ENCODE peak calls at places on chromosomes 6 and 20, in four cellular contexts. One of them, this sample, is unnamed.

GRCh38 chr6:63677282-63677681 is 41.7 kb downstream of the PHF3 start:
- DNase-seq in epithelial cell of proximal tubule: peak
- DNase-seq in choroid plexus epithelial cell: peak
- DNase-seq in BE2C: no peak
- DNase-seq in this sample: no peak

GRCh38 chr6:136846046-136846445 is 23.7 kb downstream of the PEX7 start:
- DNase-seq in epithelial cell of proximal tubule: no peak
- DNase-seq in choroid plexus epithelial cell: peak
- DNase-seq in BE2C: peak
- DNase-seq in this sample: no peak

GRCh38 chr6:17729223-17730077 is 22.7 kb upstream of the NUP153 start:
- DNase-seq in epithelial cell of proximal tubule: no peak
- DNase-seq in choroid plexus epithelial cell: no peak
- DNase-seq in BE2C: no peak
- DNase-seq in this sample: no peak

GRCh38 chr20:440636-441035 is 21.7 kb downstream of the TBC1D20 start:
- DNase-seq in epithelial cell of proximal tubule: no peak
- DNase-seq in choroid plexus epithelial cell: peak
- DNase-seq in BE2C: no peak
- DNase-seq in this sample: no peak

GRCh38 chr6:30741789-30742315 is 635 bp downstream of the FLOT1 start:
- DNase-seq in epithelial cell of proximal tubule: no peak
- DNase-seq in choroid plexus epithelial cell: no peak
- DNase-seq in BE2C: no peak
- DNase-seq in this sample: no peak

GRCh38 chr20:38872491-38873049 is 53.6 kb upstream of the FAM83D start:
- DNase-seq in epithelial cell of proximal tubule: no peak
- DNase-seq in choroid plexus epithelial cell: no peak
- DNase-seq in BE2C: no peak
- DNase-seq in this sample: no peak

GRCh38 chr6:1620504-1621327 is 11.0 kb downstream of the FOXC1 start:
- DNase-seq in epithelial cell of proximal tubule: no peak
- DNase-seq in choroid plexus epithelial cell: no peak
- DNase-seq in BE2C: no peak
- DNase-seq in this sample: no peak

GRCh38 chr6:113359155-113360140 is 497.7 kb upstream of the MARCKS start:
- DNase-seq in epithelial cell of proximal tubule: peak
- DNase-seq in choroid plexus epithelial cell: peak
- DNase-seq in BE2C: peak
- DNase-seq in this sample: no peak

GRCh38 chr6:127459231-127459641 is at the start of gene KIAA0408:
- DNase-seq in epithelial cell of proximal tubule: no peak
- DNase-seq in choroid plexus epithelial cell: peak
- DNase-seq in BE2C: no peak
- DNase-seq in this sample: no peak

GRCh38 chr6:57262901-57263694 is 41.0 kb upstream of the RAB23 start:
- DNase-seq in epithelial cell of proximal tubule: no peak
- DNase-seq in choroid plexus epithelial cell: peak
- DNase-seq in BE2C: no peak
- DNase-seq in this sample: no peak

GRCh38 chr6:110475255-110475654 is 1.2 kb downstream of the SLC22A16 start:
- DNase-seq in epithelial cell of proximal tubule: no peak
- DNase-seq in choroid plexus epithelial cell: peak
- DNase-seq in BE2C: no peak
- DNase-seq in this sample: no peak

GRCh38 chr6:131755597-131755996 is 44.8 kb upstream of the CTAGE9 start:
- DNase-seq in epithelial cell of proximal tubule: no peak
- DNase-seq in choroid plexus epithelial cell: peak
- DNase-seq in BE2C: no peak
- DNase-seq in this sample: no peak

GRCh38 chr20:50594591-50595432 is 84.6 kb downstream of the PTPN1 start:
- DNase-seq in epithelial cell of proximal tubule: no peak
- DNase-seq in choroid plexus epithelial cell: peak
- DNase-seq in BE2C: no peak
- DNase-seq in this sample: no peak

GRCh38 chr6:26152226-26153101 is 65.2 kb downstream of the HFE start:
- DNase-seq in epithelial cell of proximal tubule: no peak
- DNase-seq in choroid plexus epithelial cell: no peak
- DNase-seq in BE2C: no peak
- DNase-seq in this sample: no peak

GRCh38 chr6:117544725-117545124 is 57.6 kb downstream of the GOPC start:
- DNase-seq in epithelial cell of proximal tubule: no peak
- DNase-seq in choroid plexus epithelial cell: no peak
- DNase-seq in BE2C: no peak
- DNase-seq in this sample: no peak

GRCh38 chr20:58173930-58174707 is 54.3 kb downstream of the ANKRD60 start:
- DNase-seq in epithelial cell of proximal tubule: no peak
- DNase-seq in choroid plexus epithelial cell: peak
- DNase-seq in BE2C: peak
- DNase-seq in this sample: no peak

GRCh38 chr20:48295966-48296421 is 510.7 kb upstream of the SULF2 start:
- DNase-seq in epithelial cell of proximal tubule: no peak
- DNase-seq in choroid plexus epithelial cell: peak
- DNase-seq in BE2C: no peak
- DNase-seq in this sample: no peak

GRCh38 chr20:46117704-46118467 is at the start of gene CD40:
- DNase-seq in epithelial cell of proximal tubule: peak
- DNase-seq in choroid plexus epithelial cell: peak
- DNase-seq in BE2C: peak
- DNase-seq in this sample: no peak

GRCh38 chr6:135812085-135812526 is 39.4 kb upstream of the PDE7B start:
- DNase-seq in epithelial cell of proximal tubule: no peak
- DNase-seq in choroid plexus epithelial cell: peak
- DNase-seq in BE2C: peak
- DNase-seq in this sample: no peak

GRCh38 chr6:5712349-5713215 is 294.1 kb downstream of the NRN1 start:
- DNase-seq in epithelial cell of proximal tubule: no peak
- DNase-seq in choroid plexus epithelial cell: no peak
- DNase-seq in BE2C: no peak
- DNase-seq in this sample: no peak

GRCh38 chr6:37635319-37635718 is 62.4 kb downstream of the MDGA1 start:
- DNase-seq in epithelial cell of proximal tubule: no peak
- DNase-seq in choroid plexus epithelial cell: no peak
- DNase-seq in BE2C: no peak
- DNase-seq in this sample: no peak

GRCh38 chr6:121305957-121306607 is 28.2 kb downstream of the TBC1D32 start:
- DNase-seq in epithelial cell of proximal tubule: peak
- DNase-seq in choroid plexus epithelial cell: peak
- DNase-seq in BE2C: no peak
- DNase-seq in this sample: no peak

GRCh38 chr20:3788685-3789155 is 2.2 kb upstream of the CENPB start:
- DNase-seq in epithelial cell of proximal tubule: no peak
- DNase-seq in choroid plexus epithelial cell: no peak
- DNase-seq in BE2C: peak
- DNase-seq in this sample: no peak

GRCh38 chr20:9021699-9022098 is 47.2 kb upstream of the PLCB4 start:
- DNase-seq in epithelial cell of proximal tubule: no peak
- DNase-seq in choroid plexus epithelial cell: peak
- DNase-seq in BE2C: no peak
- DNase-seq in this sample: no peak

GRCh38 chr20:4828830-4829493 is 107.3 kb downstream of the PRND start:
- DNase-seq in epithelial cell of proximal tubule: no peak
- DNase-seq in choroid plexus epithelial cell: no peak
- DNase-seq in BE2C: no peak
- DNase-seq in this sample: no peak

GRCh38 chr6:96898241-96898851 is 655 bp upstream of the NDUFAF4 start:
- DNase-seq in epithelial cell of proximal tubule: no peak
- DNase-seq in choroid plexus epithelial cell: peak
- DNase-seq in BE2C: no peak
- DNase-seq in this sample: no peak

GRCh38 chr6:129432738-129433137 is 277.2 kb downstream of the ARHGAP18 start:
- DNase-seq in epithelial cell of proximal tubule: no peak
- DNase-seq in choroid plexus epithelial cell: peak
- DNase-seq in BE2C: no peak
- DNase-seq in this sample: no peak

GRCh38 chr6:94270040-94270689 is 850.8 kb upstream of the EPHA7 start:
- DNase-seq in epithelial cell of proximal tubule: no peak
- DNase-seq in choroid plexus epithelial cell: no peak
- DNase-seq in BE2C: no peak
- DNase-seq in this sample: no peak

GRCh38 chr6:110002676-110003075 is 24.6 kb downstream of the GPR6 start:
- DNase-seq in epithelial cell of proximal tubule: no peak
- DNase-seq in choroid plexus epithelial cell: no peak
- DNase-seq in BE2C: no peak
- DNase-seq in this sample: no peak

GRCh38 chr6:16700202-16700997 is 60.9 kb downstream of the ATXN1 start:
- DNase-seq in epithelial cell of proximal tubule: no peak
- DNase-seq in choroid plexus epithelial cell: no peak
- DNase-seq in BE2C: peak
- DNase-seq in this sample: no peak

GRCh38 chr6:104580452-104580851 is 279.3 kb downstream of the HACE1 start:
- DNase-seq in epithelial cell of proximal tubule: no peak
- DNase-seq in choroid plexus epithelial cell: peak
- DNase-seq in BE2C: no peak
- DNase-seq in this sample: no peak

GRCh38 chr6:29790626-29791025 is 37.0 kb upstream of the HLA-G start:
- DNase-seq in epithelial cell of proximal tubule: no peak
- DNase-seq in choroid plexus epithelial cell: no peak
- DNase-seq in BE2C: no peak
- DNase-seq in this sample: no peak

GRCh38 chr20:36467076-36467999 is 74.0 kb upstream of the MYL9 start:
- DNase-seq in epithelial cell of proximal tubule: no peak
- DNase-seq in choroid plexus epithelial cell: peak
- DNase-seq in BE2C: peak
- DNase-seq in this sample: no peak

GRCh38 chr6:141467881-141468280 is 664.8 kb upstream of the GJE1 start:
- DNase-seq in epithelial cell of proximal tubule: no peak
- DNase-seq in choroid plexus epithelial cell: peak
- DNase-seq in BE2C: no peak
- DNase-seq in this sample: no peak

GRCh38 chr20:17504326-17504897 is 26.8 kb downstream of the BFSP1 start:
- DNase-seq in epithelial cell of proximal tubule: no peak
- DNase-seq in choroid plexus epithelial cell: no peak
- DNase-seq in BE2C: peak
- DNase-seq in this sample: no peak

GRCh38 chr6:115838763-115839401 is 221.8 kb downstream of the FRK start:
- DNase-seq in epithelial cell of proximal tubule: no peak
- DNase-seq in choroid plexus epithelial cell: peak
- DNase-seq in BE2C: peak
- DNase-seq in this sample: no peak
- TF ChIP-seq CTCF in epithelial cell of proximal tubule: peak
- TF ChIP-seq CTCF in choroid plexus epithelial cell: peak
- TF ChIP-seq CTCF in BE2C: peak
- TF ChIP-seq CTCF in this sample: peak

GRCh38 chr20:63544241-63544957 is 3.1 kb downstream of the SRMS start:
- DNase-seq in epithelial cell of proximal tubule: no peak
- DNase-seq in choroid plexus epithelial cell: no peak
- DNase-seq in BE2C: no peak
- DNase-seq in this sample: no peak
- TF ChIP-seq CTCF in epithelial cell of proximal tubule: no peak
- TF ChIP-seq CTCF in choroid plexus epithelial cell: no peak
- TF ChIP-seq CTCF in BE2C: no peak
- TF ChIP-seq CTCF in this sample: no peak

DNA sequence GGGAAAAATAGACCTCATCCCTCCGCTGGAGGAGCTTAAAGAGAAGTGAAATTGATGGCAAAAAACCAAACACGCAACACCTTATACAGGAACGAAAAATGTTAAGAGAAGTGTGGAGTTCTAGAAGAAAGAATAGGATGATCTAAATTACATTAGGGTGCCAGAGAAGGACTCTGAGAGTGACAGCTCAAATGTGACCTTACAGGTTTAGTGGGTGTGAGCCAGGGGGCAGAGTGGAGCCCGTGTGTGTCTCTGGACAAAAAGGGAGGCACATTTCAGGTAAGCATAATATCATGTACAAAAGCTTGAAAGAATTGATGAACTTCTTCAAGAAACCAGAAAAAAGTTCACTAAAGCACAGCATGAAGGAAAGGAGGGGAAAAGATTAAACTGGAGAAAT is 20.8 kb downstream of the HLA-DRA start:
- DNase-seq in epithelial cell of proximal tubule: no peak
- DNase-seq in choroid plexus epithelial cell: no peak
- DNase-seq in BE2C: no peak
- DNase-seq in this sample: no peak
- TF ChIP-seq CTCF in epithelial cell of proximal tubule: no peak
- TF ChIP-seq CTCF in choroid plexus epithelial cell: no peak
- TF ChIP-seq CTCF in BE2C: no peak
- TF ChIP-seq CTCF in this sample: no peak

GRCh38 chr6:33143113-33143760 is 49.0 kb downstream of the COL11A2 start:
- DNase-seq in epithelial cell of proximal tubule: no peak
- DNase-seq in choroid plexus epithelial cell: no peak
- DNase-seq in BE2C: no peak
- DNase-seq in this sample: no peak
- TF ChIP-seq CTCF in epithelial cell of proximal tubule: no peak
- TF ChIP-seq CTCF in choroid plexus epithelial cell: peak
- TF ChIP-seq CTCF in BE2C: peak
- TF ChIP-seq CTCF in this sample: peak